ENCODE peak calls at places on chromosomes 11 and 22, in nine cellular contexts. I, Q, L, P, F, B, N, M and K are unnamed samples. For H3K27me3 and H3K4me1, the result is how much of the 10 kb centered on the place peaks cover.

GRCh38 chr22:35616043-35616442 is 1.1 kb downstream of the MB start:
- DNase-seq in I (no peak), P (no peak), B (no peak), N (no peak), Q (no peak), M (no peak), F (no peak), L (no peak), K (no peak)

GRCh38 chr11:73177380-73178091 is 35.4 kb upstream of the FCHSD2 start:
- DNase-seq in B (peak), Q (peak), F (no peak), N (no peak), L (no peak), P (peak), M (peak), I (no peak), K (no peak)

GRCh38 chr22:49548356-49549202 is 279.1 kb downstream of the BRD1 start:
- DNase-seq in P (no peak), N (no peak), F (no peak), B (peak), L (no peak), M (peak), I (no peak), Q (no peak), K (no peak)

GRCh38 chr11:22927793-22928192 is 67.5 kb upstream of the CCDC179 start:
- DNase-seq in L (no peak), F (no peak), M (no peak), I (no peak), N (no peak), B (no peak), P (no peak), Q (no peak), K (no peak)

GRCh38 chr22:27489265-27489675 is 312.3 kb downstream of the MN1 start:
- DNase-seq in B (peak), N (peak), I (no peak), P (no peak), F (no peak), M (no peak), Q (peak), L (no peak), K (no peak)

GRCh38 chr11:106160494-106160893 is 83.0 kb downstream of the AASDHPPT start:
- DNase-seq in B (no peak), M (no peak), N (no peak), I (no peak), P (no peak), L (no peak), F (no peak), Q (no peak), K (no peak)

GRCh38 chr11:44870615-44871176 is 80.0 kb downstream of the TP53I11 start:
- DNase-seq in F (no peak), N (no peak), P (no peak), B (no peak), Q (no peak), M (no peak), I (no peak), L (no peak), K (no peak)

GRCh38 chr11:13294771-13295579 is 17.4 kb downstream of the BMAL1 start:
- DNase-seq in B (no peak), F (no peak), I (no peak), N (no peak), P (no peak), M (no peak), L (no peak), Q (no peak), K (no peak)

GRCh38 chr22:44671742-44672141 is 30.3 kb upstream of the PRR5 start:
- DNase-seq in M (no peak), P (no peak), L (no peak), F (no peak), B (no peak), Q (no peak), N (no peak), I (no peak), K (no peak)

GRCh38 chr22:27327981-27328721 is 473.4 kb downstream of the MN1 start:
- DNase-seq in I (no peak), Q (no peak), B (no peak), P (no peak), F (no peak), M (no peak), N (no peak), L (no peak), K (peak)

GRCh38 chr22:20758688-20759087 is 15.2 kb upstream of the SERPIND1 start:
- DNase-seq in Q (no peak), B (no peak), L (no peak), F (no peak), P (no peak), I (peak), N (no peak), M (no peak), K (no peak)

GRCh38 chr11:134291196-134291595 is 15.0 kb downstream of the GLB1L3 start:
- DNase-seq in N (no peak), P (no peak), I (no peak), M (no peak), L (no peak), Q (no peak), B (no peak), F (no peak), K (peak)

GRCh38 chr11:125956371-125956770 is 10.5 kb downstream of the VSIG10L2 start:
- DNase-seq in Q (no peak), N (no peak), F (no peak), I (no peak), L (no peak), M (peak), P (no peak), B (peak), K (peak)

GRCh38 chr11:107182983-107183382 is 164.7 kb upstream of the GUCY1A2 start:
- DNase-seq in L (no peak), B (no peak), F (no peak), N (no peak), I (no peak), Q (no peak), P (no peak), M (no peak), K (no peak)

GRCh38 chr11:12841946-12842630 is 167.0 kb upstream of the RASSF10 start:
- DNase-seq in I (peak), L (peak), B (no peak), Q (no peak), M (no peak), F (no peak), P (no peak), N (no peak), K (no peak)

GRCh38 chr11:110125632-110126031 is 32.4 kb downstream of the ZC3H12C start:
- DNase-seq in M (no peak), B (no peak), P (no peak), L (no peak), I (no peak), N (no peak), Q (no peak), F (no peak), K (no peak)

GRCh38 chr22:31870890-31871289 is 73.4 kb upstream of the YWHAH start:
- DNase-seq in N (peak), M (no peak), P (no peak), L (peak), F (no peak), I (no peak), B (no peak), Q (no peak), K (no peak)

GRCh38 chr22:24727218-24727851 is 47.2 kb downstream of the PIWIL3 start:
- DNase-seq in M (no peak), F (peak), P (no peak), L (peak), B (no peak), I (no peak), N (no peak), Q (peak), K (no peak)

GRCh38 chr22:48857202-48857805 is 970.4 kb downstream of the BRD1 start:
- DNase-seq in M (peak), B (no peak), I (no peak), F (no peak), Q (no peak), N (no peak), L (no peak), P (no peak), K (no peak)

GRCh38 chr22:37162221-37163095 is 12.7 kb upstream of the IL2RB start:
- DNase-seq in B (peak), P (no peak), F (no peak), L (no peak), Q (no peak), M (no peak), I (no peak), N (peak), K (no peak)

GRCh38 chr11:28071305-28071704 is 36.7 kb downstream of the KIF18A start:
- DNase-seq in Q (no peak), N (no peak), L (no peak), F (no peak), M (no peak), B (no peak), I (no peak), P (no peak), K (no peak)

GRCh38 chr11:102577182-102577581 is 46.6 kb upstream of the MMP7 start:
- DNase-seq in B (no peak), P (no peak), L (no peak), Q (no peak), N (no peak), M (no peak), I (no peak), F (no peak), K (no peak)

GRCh38 chr22:20149257-20150250 is 1.3 kb downstream of the CCDC188 start:
- DNase-seq in P (no peak), Q (no peak), F (no peak), M (no peak), I (no peak), L (no peak), B (no peak), N (no peak), K (no peak)

GRCh38 chr11:111359223-111360149 is 19.6 kb downstream of the POU2AF1 start:
- DNase-seq in P (no peak), B (no peak), F (no peak), N (no peak), L (no peak), I (no peak), M (no peak), Q (no peak), K (no peak)

GRCh38 chr11:111361874-111362273 is 17.2 kb downstream of the POU2AF1 start:
- DNase-seq in B (no peak), Q (peak), N (peak), P (no peak), M (no peak), I (no peak), F (no peak), L (no peak), K (peak)

GRCh38 chr11:111360150-111361043 is 18.7 kb downstream of the POU2AF1 start:
- DNase-seq in M (no peak), B (no peak), N (peak), I (no peak), L (no peak), F (no peak), Q (peak), P (no peak), K (peak)

GRCh38 chr11:111362887-111363411 is 16.1 kb downstream of the POU2AF1 start:
- DNase-seq in M (no peak), B (no peak), N (peak), Q (peak), L (peak), I (no peak), P (no peak), F (no peak), K (no peak)

GRCh38 chr11:111361082-111361801 is 17.8 kb downstream of the POU2AF1 start:
- DNase-seq in P (no peak), L (no peak), Q (no peak), N (no peak), B (no peak), M (no peak), I (no peak), F (no peak), K (no peak)
- H3K27me3 ChIP-seq in P (under half), L (under half), Q (under half), N (under half), B (under half), M (under half), I (under half), F (under half), K (under half)

GRCh38 chr11:83194284-83195175 is 1.0 kb downstream of the ANKRD42 start:
- DNase-seq in N (peak), P (peak), L (peak), F (no peak), I (peak), Q (peak), B (peak), M (peak), K (peak)
- TF ChIP-seq POLR2AphosphoS5 in N (peak), P (peak), L (peak), F (no peak), I (no peak), Q (peak), B (peak), M (peak), K (peak)

GRCh38 chr11:128628686-128629085 is 41.3 kb upstream of the ETS1 start:
- DNase-seq in N (no peak), M (no peak), L (no peak), I (no peak), Q (no peak), B (no peak), P (no peak), F (no peak), K (no peak)

GRCh38 chr11:128629516-128630106 is 42.3 kb upstream of the ETS1 start:
- DNase-seq in I (no peak), L (no peak), N (no peak), Q (no peak), F (no peak), P (no peak), B (no peak), M (no peak), K (peak)

GRCh38 chr11:128626913-128627665 is 39.7 kb upstream of the ETS1 start:
- DNase-seq in M (no peak), P (no peak), B (no peak), Q (no peak), I (no peak), F (no peak), N (no peak), L (no peak), K (peak)

GRCh38 chr11:128627666-128628342 is 40.4 kb upstream of the ETS1 start:
- DNase-seq in Q (no peak), M (no peak), F (no peak), B (no peak), L (no peak), P (no peak), I (peak), N (no peak), K (peak)

GRCh38 chr11:128628343-128628673 is 41.0 kb upstream of the ETS1 start:
- DNase-seq in I (no peak), F (no peak), P (no peak), Q (no peak), B (no peak), M (no peak), L (no peak), N (no peak), K (no peak)
- H3K4me1 ChIP-seq in I (under half), F (under half), P (under half), Q (under half), B (half or more), M (under half), L (under half), N (under half), K (under half)

DNA sequence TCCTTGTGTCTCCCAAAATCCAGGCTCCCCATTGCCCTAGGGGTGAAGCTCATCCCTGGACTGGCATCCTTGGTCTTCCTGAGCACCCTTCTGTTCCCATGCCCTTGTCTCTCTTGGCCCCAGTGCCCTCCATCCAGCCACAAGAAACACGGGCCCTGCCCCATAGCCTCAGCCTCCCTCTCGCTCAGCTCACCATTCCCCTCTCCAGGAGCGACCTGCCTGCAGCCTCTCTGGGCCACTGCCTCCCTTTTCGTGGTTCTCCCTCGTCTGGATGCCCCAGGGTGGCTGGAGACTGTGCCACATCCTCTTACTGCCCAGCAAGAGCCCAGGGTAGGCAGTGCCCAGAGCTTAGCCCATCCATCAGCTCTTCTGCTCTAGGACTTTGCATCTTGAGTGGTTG is 532.1 kb downstream of the TBC1D22A start:
- DNase-seq in N (no peak), M (no peak), P (no peak), B (no peak), F (no peak), I (no peak), Q (no peak), L (no peak), K (peak)
- H3K27me3 ChIP-seq in N (under half), M (under half), P (under half), B (under half), F (under half), I (under half), Q (under half), L (under half), K (under half)

GRCh38 chr11:57711414-57712255 is at the start of gene MED19:
- DNase-seq in F (peak), M (peak), P (peak), L (peak), I (peak), B (peak), Q (peak), N (peak), K (peak)
- TF ChIP-seq POLR2AphosphoS5 in F (peak), M (peak), P (peak), L (no peak), I (peak), B (peak), Q (no peak), N (peak), K (no peak)

GRCh38 chr11:46599340-46600067 is 5.7 kb upstream of the AMBRA1 start:
- DNase-seq in L (no peak), B (no peak), N (no peak), I (no peak), P (no peak), Q (no peak), M (no peak), F (no peak), K (no peak)
- H3K4me1 ChIP-seq in L (under half), B (under half), N (under half), I (under half), P (under half), Q (under half), M (under half), F (under half), K (under half)

DNA sequence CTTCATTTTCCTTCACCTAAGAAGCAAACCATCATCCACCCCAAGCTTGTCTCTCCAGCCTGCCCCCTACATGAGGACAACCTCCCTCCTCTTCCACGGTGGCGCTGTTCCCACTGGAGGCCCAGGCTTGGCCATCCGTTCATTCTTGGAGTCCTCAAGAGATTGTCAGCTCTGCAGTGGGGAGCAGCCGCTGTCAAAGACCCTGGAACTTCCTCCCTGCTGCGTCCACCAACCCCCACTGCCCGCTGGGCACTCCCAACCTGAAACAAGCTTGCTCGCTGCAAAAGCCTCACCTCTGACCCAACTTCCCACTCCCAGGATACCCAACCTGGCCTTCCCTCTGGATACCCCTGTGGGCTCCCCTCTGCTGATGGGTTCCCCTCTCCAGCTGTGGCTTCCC is 10.4 kb upstream of the CD81 start:
- DNase-seq in I (no peak), N (no peak), Q (no peak), L (no peak), F (no peak), B (no peak), M (no peak), P (no peak), K (no peak)
- H3K27me3 ChIP-seq in I (under half), N (under half), Q (under half), L (under half), F (under half), B (under half), M (under half), P (under half), K (under half)

GRCh38 chr11:2730323-2731284 is 30.8 kb upstream of the KCNQ1OT1 start:
- DNase-seq in N (no peak), M (no peak), I (no peak), F (no peak), Q (no peak), B (no peak), P (no peak), L (no peak), K (no peak)

GRCh38 chr11:2734181-2735052 is 34.6 kb upstream of the KCNQ1OT1 start:
- DNase-seq in N (no peak), P (no peak), L (no peak), Q (no peak), I (no peak), F (no peak), M (no peak), B (no peak), K (no peak)

GRCh38 chr11:2731285-2732125 is 31.7 kb upstream of the KCNQ1OT1 start:
- DNase-seq in B (no peak), L (no peak), Q (no peak), N (no peak), M (no peak), P (no peak), I (no peak), F (no peak), K (no peak)

GRCh38 chr11:2732940-2733628 is 33.3 kb upstream of the KCNQ1OT1 start:
- DNase-seq in B (no peak), F (no peak), M (no peak), P (no peak), L (no peak), I (no peak), Q (no peak), N (no peak), K (no peak)

DNA sequence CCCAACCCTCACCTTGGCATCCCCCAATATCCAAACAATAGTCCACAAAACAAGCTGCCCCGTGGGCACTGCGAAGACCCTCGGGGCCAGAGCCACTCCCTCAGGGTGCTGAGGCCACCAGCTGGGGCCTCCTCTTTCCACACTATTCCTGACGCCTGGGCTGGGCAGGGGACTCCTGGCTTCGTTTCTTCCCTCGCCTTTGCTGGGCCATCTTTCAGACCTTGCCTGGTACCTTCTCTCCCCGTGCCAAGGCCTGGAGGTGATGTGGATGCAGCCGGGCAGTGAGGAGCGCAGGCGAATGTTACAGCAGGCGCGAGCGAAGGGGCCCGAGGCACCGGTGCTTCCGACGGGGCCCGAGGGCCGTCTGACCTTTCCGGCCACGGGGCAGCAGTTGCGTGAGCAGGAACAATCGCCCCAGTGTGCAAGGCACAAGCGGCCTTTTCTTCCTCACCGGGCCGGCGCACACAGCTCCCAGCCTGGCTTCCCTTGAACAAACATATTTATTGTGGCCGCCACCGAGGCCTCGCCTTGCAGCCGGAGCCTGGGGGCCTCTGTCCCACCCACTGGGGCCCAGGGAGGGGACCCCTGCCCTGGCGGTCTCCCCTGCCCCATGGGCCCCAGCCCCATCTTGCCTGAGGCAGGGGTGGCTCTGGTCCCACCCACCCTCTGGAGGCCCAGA is 32.6 kb upstream of the KCNQ1OT1 start:
- DNase-seq in Q (no peak), I (no peak), F (no peak), B (no peak), N (no peak), M (no peak), L (no peak), P (no peak), K (no peak)
- TF ChIP-seq POLR2AphosphoS5 in Q (no peak), I (no peak), F (no peak), B (no peak), N (no peak), M (no peak), L (no peak), P (no peak), K (no peak)

DNA sequence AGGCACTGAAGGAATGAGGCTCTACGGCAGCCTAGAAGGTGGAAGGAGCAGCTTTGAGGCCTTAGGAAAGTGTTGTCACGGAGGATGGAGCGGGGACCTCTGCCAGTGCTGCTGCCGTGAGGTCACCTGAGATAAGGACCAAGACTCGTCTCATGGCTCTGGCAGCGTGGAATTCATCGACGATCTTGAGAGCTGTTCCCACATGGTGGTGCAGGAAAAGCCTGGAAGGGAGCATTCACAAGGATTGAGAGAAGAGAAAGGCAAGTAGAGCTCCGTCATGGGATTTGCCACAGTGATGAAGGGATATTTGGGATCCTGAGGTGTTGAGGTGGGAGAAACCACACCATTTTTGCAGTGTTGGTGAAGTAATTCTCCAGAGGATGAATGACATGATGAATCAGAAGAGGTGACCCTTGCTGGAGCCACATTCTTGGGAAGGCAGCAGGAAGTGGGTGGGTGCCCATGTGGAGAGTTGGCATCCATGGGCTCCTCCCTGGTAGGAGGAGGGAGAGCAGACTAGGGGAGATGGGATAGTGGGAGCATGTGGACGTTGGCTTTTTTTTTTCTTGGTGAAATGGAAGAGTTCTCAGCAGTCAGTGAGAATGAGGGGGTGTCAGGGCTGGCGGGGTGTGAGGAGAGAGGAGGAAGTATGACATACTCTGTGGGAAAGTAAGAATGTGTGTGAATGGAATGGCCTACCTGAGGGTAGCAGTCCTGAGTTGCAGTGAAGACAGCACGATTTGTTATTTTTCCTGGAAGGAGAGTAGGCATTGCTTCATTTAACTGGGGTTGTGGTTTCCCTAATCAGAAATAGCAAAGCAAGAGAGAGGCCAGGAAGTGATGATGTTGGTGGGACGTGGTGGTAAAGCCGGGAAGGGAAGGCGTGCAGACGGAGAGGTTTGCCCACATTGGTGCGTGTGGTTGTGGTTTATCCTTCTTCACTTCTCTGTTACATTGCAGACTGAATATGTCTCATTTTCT is 11.1 kb downstream of the PPP6R3 start:
- DNase-seq in N (no peak), F (no peak), P (no peak), M (no peak), L (no peak), Q (no peak), I (no peak), B (peak), K (no peak)
- H3K4me1 ChIP-seq in N (under half), F (under half), P (under half), M (under half), L (under half), Q (half or more), I (under half), B (half or more), K (half or more)